ENCODE peak calls at places on chromosome 4, in eight cellular contexts. D, G, T, X, V, L, U and I are unnamed samples.

GRCh38 chr4:13642163-13642562 is 14.6 kb upstream of the BOD1L1 start:
- DNase-seq in D (no peak), G (no peak), T (no peak), X (no peak), V (no peak), L (no peak), U (no peak), I (no peak)

GRCh38 chr4:11843927-11844326 is 415.2 kb upstream of the HS3ST1 start:
- DNase-seq in D (no peak), G (no peak), T (no peak), X (no peak), V (no peak), L (no peak), U (no peak), I (no peak)

GRCh38 chr4:155526452-155527169 is 140.0 kb upstream of the GUCY1A1 start:
- DNase-seq in D (no peak), G (no peak), T (peak), X (no peak), V (no peak), L (no peak), U (no peak), I (no peak)

GRCh38 chr4:164509951-164510350 is 244.0 kb upstream of the SMIM31 start:
- DNase-seq in D (no peak), G (no peak), T (no peak), X (no peak), V (no peak), L (no peak), U (no peak), I (no peak)

GRCh38 chr4:86549163-86549788 is 44.8 kb upstream of the PTPN13 start:
- DNase-seq in D (peak), G (no peak), T (no peak), X (no peak), V (no peak), L (peak), U (no peak), I (no peak)

GRCh38 chr4:107312366-107312765 is 276.3 kb upstream of the DKK2 start:
- DNase-seq in D (peak), G (no peak), T (no peak), X (no peak), V (no peak), L (no peak), U (no peak), I (no peak)

GRCh38 chr4:11765849-11766453 is 337.3 kb upstream of the HS3ST1 start:
- DNase-seq in D (peak), G (no peak), T (peak), X (no peak), V (no peak), L (no peak), U (peak), I (no peak)

GRCh38 chr4:99966692-99967091 is 16.6 kb upstream of the H2AZ1 start:
- DNase-seq in D (no peak), G (no peak), T (no peak), X (no peak), V (no peak), L (no peak), U (no peak), I (no peak)

GRCh38 chr4:108191269-108191914 is 22.7 kb upstream of the LEF1 start:
- DNase-seq in D (no peak), G (no peak), T (no peak), X (no peak), V (no peak), L (no peak), U (peak), I (no peak)

GRCh38 chr4:15929555-15929954 is 9.0 kb downstream of the FGFBP1 start:
- DNase-seq in D (no peak), G (no peak), T (no peak), X (no peak), V (no peak), L (no peak), U (no peak), I (no peak)

GRCh38 chr4:47606482-47606881 is 121.4 kb downstream of the ATP10D start:
- DNase-seq in D (no peak), G (no peak), T (no peak), X (no peak), V (no peak), L (no peak), U (no peak), I (no peak)

GRCh38 chr4:23097251-23097650 is 404.5 kb downstream of the GBA3 start:
- DNase-seq in D (peak), G (no peak), T (no peak), X (no peak), V (no peak), L (no peak), U (no peak), I (no peak)

GRCh38 chr4:87017580-87018061 is 82.8 kb downstream of the AFF1 start:
- DNase-seq in D (peak), G (no peak), T (peak), X (no peak), V (no peak), L (no peak), U (no peak), I (no peak)

GRCh38 chr4:7902826-7903225 is 36.8 kb downstream of the AFAP1 start:
- DNase-seq in D (no peak), G (no peak), T (no peak), X (no peak), V (no peak), L (no peak), U (no peak), I (no peak)

GRCh38 chr4:13963601-13964000 is 336.1 kb upstream of the BOD1L1 start:
- DNase-seq in D (no peak), G (no peak), T (no peak), X (no peak), V (no peak), L (no peak), U (no peak), I (no peak)

GRCh38 chr4:8403173-8403753 is 37.3 kb downstream of the ACOX3 start:
- DNase-seq in D (peak), G (peak), T (peak), X (peak), V (peak), L (peak), U (peak), I (peak)

GRCh38 chr4:156971623-156972369 is at the start of gene PDGFC:
- DNase-seq in D (peak), G (peak), T (peak), X (peak), V (peak), L (no peak), U (peak), I (peak)

GRCh38 chr4:156969136-156969535 is 2.5 kb downstream of the PDGFC start:
- DNase-seq in D (no peak), G (no peak), T (no peak), X (no peak), V (no peak), L (no peak), U (no peak), I (no peak)

GRCh38 chr4:156971168-156971601 is 414 bp downstream of the PDGFC start:
- DNase-seq in D (no peak), G (peak), T (no peak), X (peak), V (no peak), L (no peak), U (no peak), I (peak)

GRCh38 chr4:156972370-156972980 is 876 bp upstream of the PDGFC start:
- DNase-seq in D (no peak), G (no peak), T (peak), X (no peak), V (no peak), L (no peak), U (peak), I (no peak)

DNA sequence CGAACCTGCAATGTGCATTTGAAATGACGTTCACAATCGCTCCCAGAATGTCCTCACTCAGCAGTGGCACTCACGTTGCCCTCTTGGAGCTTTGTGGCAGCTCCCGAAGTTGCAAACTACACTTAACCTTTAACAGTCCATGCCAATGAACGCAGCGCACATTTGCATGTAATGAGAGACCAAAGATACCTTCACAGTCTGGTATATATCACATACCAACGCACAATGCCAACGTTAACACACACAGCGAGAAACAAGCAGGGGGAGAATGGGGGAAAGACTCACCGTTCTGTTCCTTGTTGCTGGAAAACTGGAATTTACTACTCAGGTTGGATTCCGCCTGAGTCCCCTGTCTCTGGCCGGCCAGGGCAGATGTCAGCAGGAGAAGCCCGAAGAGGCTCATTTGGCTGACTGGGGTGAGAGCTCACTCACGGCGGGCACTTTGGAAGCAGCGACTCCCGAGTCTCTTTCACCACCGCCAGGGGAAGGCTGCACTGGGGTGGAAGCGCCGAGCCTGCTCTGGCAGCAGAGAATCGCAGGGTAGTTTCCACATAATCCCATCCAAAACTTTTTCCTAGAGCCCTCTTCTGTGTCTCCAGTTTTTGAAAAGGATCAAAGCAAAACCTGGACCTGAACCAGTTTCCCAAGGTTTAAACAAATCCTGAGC is 965 bp downstream of the PDGFC start:
- DNase-seq in D (no peak), G (peak), T (peak), X (peak), V (peak), L (no peak), U (peak), I (peak)
- TF ChIP-seq CTCF in D (peak), G (peak), T (peak), X (peak), V (peak), L (peak), U (peak), I (peak)

DNA sequence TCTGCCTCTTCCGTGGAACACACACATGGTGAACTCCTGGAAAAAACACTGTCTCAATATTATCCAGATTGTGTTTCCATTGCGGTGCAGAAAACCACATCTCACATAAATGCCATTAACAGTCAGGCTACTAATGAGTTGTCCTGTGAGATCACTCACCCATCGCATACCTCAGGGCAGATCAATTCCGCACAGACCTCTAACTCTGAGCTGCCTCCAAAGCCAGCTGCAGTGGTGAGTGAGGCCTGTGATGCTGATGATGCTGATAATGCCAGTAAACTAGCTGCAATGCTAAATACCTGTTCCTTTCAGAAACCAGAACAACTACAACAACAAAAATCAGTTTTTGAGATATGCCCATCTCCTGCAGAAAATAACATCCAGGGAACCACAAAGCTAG is 87.9 kb downstream of the TET2 start:
- DNase-seq in D (no peak), G (no peak), T (no peak), X (no peak), V (no peak), L (no peak), U (no peak), I (no peak)
- H3K27ac ChIP-seq in D (no peak), G (no peak), T (no peak), X (no peak), V (no peak), L (no peak), U (no peak), I (no peak)

GRCh38 chr4:148056879-148057278 is 325.0 kb downstream of the ARHGAP10 start:
- DNase-seq in D (peak), G (no peak), T (no peak), X (no peak), V (no peak), L (peak), U (peak), I (peak)
- TF ChIP-seq CTCF in D (no peak), G (no peak), T (no peak), X (no peak), V (peak), L (peak), U (peak), I (no peak)

GRCh38 chr4:874071-874470 is 48.1 kb upstream of the CPLX1 start:
- DNase-seq in D (no peak), G (no peak), T (no peak), X (no peak), V (no peak), L (no peak), U (no peak), I (no peak)
- H3K27ac ChIP-seq in D (no peak), G (no peak), T (no peak), X (no peak), V (no peak), L (no peak), U (no peak), I (no peak)